ENCODE peak calls at places on chromosomes 4 and X, in nine cellular contexts. One of them, this sample, is unnamed.

GRCh38 chr4:54737421-54737820 is 79.7 kb downstream of the KIT start:
- DNase-seq in NB4: no peak
- DNase-seq in HepG2: no peak
- DNase-seq in body of pancreas: no peak
- DNase-seq in right lobe of liver: no peak
- DNase-seq in suprapubic skin: no peak
- DNase-seq in IMR-90: no peak
- DNase-seq in ovary: no peak
- DNase-seq in A549: no peak
- DNase-seq in this sample: no peak

GRCh38 chrX:81120270-81120935 is 81.3 kb downstream of the HMGN5 start:
- DNase-seq in right lobe of liver: no peak
- DNase-seq in ovary: no peak
- DNase-seq in A549: no peak
- DNase-seq in IMR-90: no peak
- DNase-seq in body of pancreas: no peak
- DNase-seq in suprapubic skin: no peak
- DNase-seq in HepG2: no peak
- DNase-seq in NB4: peak
- DNase-seq in this sample: no peak

GRCh38 chr4:70969076-70969475 is 24.4 kb upstream of the DCK start:
- DNase-seq in suprapubic skin: no peak
- DNase-seq in body of pancreas: no peak
- DNase-seq in right lobe of liver: no peak
- DNase-seq in HepG2: no peak
- DNase-seq in ovary: no peak
- DNase-seq in NB4: no peak
- DNase-seq in A549: no peak
- DNase-seq in IMR-90: no peak
- DNase-seq in this sample: no peak

GRCh38 chrX:132292753-132293152 is 73.5 kb upstream of the RAP2C start:
- DNase-seq in suprapubic skin: no peak
- DNase-seq in right lobe of liver: no peak
- DNase-seq in HepG2: peak
- DNase-seq in A549: peak
- DNase-seq in ovary: no peak
- DNase-seq in NB4: peak
- DNase-seq in IMR-90: peak
- DNase-seq in body of pancreas: peak
- DNase-seq in this sample: no peak

GRCh38 chr4:23818097-23818648 is 71.7 kb downstream of the PPARGC1A start:
- DNase-seq in A549: no peak
- DNase-seq in suprapubic skin: no peak
- DNase-seq in body of pancreas: no peak
- DNase-seq in NB4: no peak
- DNase-seq in right lobe of liver: no peak
- DNase-seq in ovary: no peak
- DNase-seq in HepG2: no peak
- DNase-seq in IMR-90: peak
- DNase-seq in this sample: no peak

GRCh38 chrX:133923113-133923512 is 62.3 kb downstream of the GPC3 start:
- DNase-seq in ovary: no peak
- DNase-seq in right lobe of liver: no peak
- DNase-seq in A549: no peak
- DNase-seq in NB4: peak
- DNase-seq in suprapubic skin: no peak
- DNase-seq in body of pancreas: no peak
- DNase-seq in HepG2: no peak
- DNase-seq in IMR-90: no peak
- DNase-seq in this sample: no peak

GRCh38 chr4:13953083-13953482 is 325.6 kb upstream of the BOD1L1 start:
- DNase-seq in right lobe of liver: no peak
- DNase-seq in body of pancreas: no peak
- DNase-seq in suprapubic skin: no peak
- DNase-seq in HepG2: no peak
- DNase-seq in NB4: no peak
- DNase-seq in ovary: no peak
- DNase-seq in A549: no peak
- DNase-seq in IMR-90: no peak
- DNase-seq in this sample: no peak

GRCh38 chr4:101689220-101689619 is 101.3 kb upstream of the BANK1 start:
- DNase-seq in body of pancreas: no peak
- DNase-seq in A549: no peak
- DNase-seq in HepG2: peak
- DNase-seq in NB4: no peak
- DNase-seq in right lobe of liver: no peak
- DNase-seq in ovary: no peak
- DNase-seq in IMR-90: no peak
- DNase-seq in suprapubic skin: no peak
- DNase-seq in this sample: no peak

GRCh38 chr4:40055873-40056721 is 553 bp upstream of the N4BP2 start:
- DNase-seq in A549: peak
- DNase-seq in HepG2: peak
- DNase-seq in right lobe of liver: peak
- DNase-seq in NB4: peak
- DNase-seq in ovary: peak
- DNase-seq in IMR-90: peak
- DNase-seq in suprapubic skin: peak
- DNase-seq in body of pancreas: peak
- DNase-seq in this sample: peak
- TF ChIP-seq POLR2A in A549: peak
- TF ChIP-seq POLR2A in HepG2: peak
- TF ChIP-seq POLR2A in right lobe of liver: peak
- TF ChIP-seq POLR2A in NB4: peak
- TF ChIP-seq POLR2A in ovary: no peak
- TF ChIP-seq POLR2A in IMR-90: peak
- TF ChIP-seq POLR2A in suprapubic skin: no peak
- TF ChIP-seq POLR2A in body of pancreas: peak
- TF ChIP-seq POLR2A in this sample: no peak

DNA sequence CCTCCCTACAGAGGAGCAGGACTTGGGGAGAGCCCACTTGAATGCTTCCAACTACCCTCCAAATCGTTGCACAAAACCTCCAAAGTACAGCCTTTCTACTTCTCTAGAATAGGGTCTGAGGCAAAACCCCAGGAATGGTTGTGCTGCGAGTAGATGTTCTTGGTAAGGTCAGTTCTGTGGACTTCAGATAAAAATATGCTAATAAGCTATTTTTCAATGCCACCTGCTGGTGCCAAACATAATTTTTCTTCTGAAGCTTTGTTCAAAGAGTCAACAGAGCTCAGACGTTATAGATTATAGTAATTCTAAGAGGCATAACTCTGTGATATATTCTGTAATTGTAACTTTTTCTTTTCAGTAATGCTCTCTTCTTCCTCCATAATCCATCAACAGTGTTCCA is 425.7 kb downstream of the GPAT3 start:
- DNase-seq in right lobe of liver: no peak
- DNase-seq in HepG2: no peak
- DNase-seq in NB4: peak
- DNase-seq in body of pancreas: no peak
- DNase-seq in suprapubic skin: no peak
- DNase-seq in ovary: no peak
- DNase-seq in A549: peak
- DNase-seq in IMR-90: peak
- DNase-seq in this sample: no peak
- TF ChIP-seq CTCF in right lobe of liver: no peak
- TF ChIP-seq CTCF in HepG2: no peak
- TF ChIP-seq CTCF in NB4: no peak
- TF ChIP-seq CTCF in body of pancreas: no peak
- TF ChIP-seq CTCF in suprapubic skin: no peak
- TF ChIP-seq CTCF in ovary: no peak
- TF ChIP-seq CTCF in A549: peak
- TF ChIP-seq CTCF in IMR-90: peak
- TF ChIP-seq CTCF in this sample: no peak

GRCh38 chrX:137562096-137562495 is 3.8 kb upstream of the ZIC3 start:
- DNase-seq in A549: no peak
- DNase-seq in NB4: no peak
- DNase-seq in HepG2: no peak
- DNase-seq in suprapubic skin: no peak
- DNase-seq in body of pancreas: no peak
- DNase-seq in ovary: no peak
- DNase-seq in IMR-90: no peak
- DNase-seq in right lobe of liver: no peak
- DNase-seq in this sample: no peak
- H3K4me3 ChIP-seq in A549: no peak
- H3K4me3 ChIP-seq in NB4: no peak
- H3K4me3 ChIP-seq in HepG2: no peak
- H3K4me3 ChIP-seq in suprapubic skin: no peak
- H3K4me3 ChIP-seq in body of pancreas: no peak
- H3K4me3 ChIP-seq in ovary: no peak
- H3K4me3 ChIP-seq in IMR-90: no peak
- H3K4me3 ChIP-seq in right lobe of liver: no peak
- H3K4me3 ChIP-seq in this sample: no peak

GRCh38 chr4:184472540-184473264 is 1.6 kb downstream of the IRF2 start:
- DNase-seq in body of pancreas: peak
- DNase-seq in HepG2: peak
- DNase-seq in ovary: peak
- DNase-seq in right lobe of liver: peak
- DNase-seq in suprapubic skin: peak
- DNase-seq in NB4: peak
- DNase-seq in A549: peak
- DNase-seq in IMR-90: peak
- DNase-seq in this sample: peak
- TF ChIP-seq POLR2A in body of pancreas: peak
- TF ChIP-seq POLR2A in HepG2: peak
- TF ChIP-seq POLR2A in ovary: no peak
- TF ChIP-seq POLR2A in right lobe of liver: peak
- TF ChIP-seq POLR2A in suprapubic skin: no peak
- TF ChIP-seq POLR2A in NB4: no peak
- TF ChIP-seq POLR2A in A549: peak
- TF ChIP-seq POLR2A in IMR-90: peak
- TF ChIP-seq POLR2A in this sample: no peak

GRCh38 chr4:146073517-146073916 is 102.0 kb upstream of the LSM6 start:
- DNase-seq in suprapubic skin: no peak
- DNase-seq in right lobe of liver: no peak
- DNase-seq in NB4: no peak
- DNase-seq in ovary: no peak
- DNase-seq in A549: no peak
- DNase-seq in HepG2: no peak
- DNase-seq in body of pancreas: no peak
- DNase-seq in IMR-90: no peak
- DNase-seq in this sample: no peak
- TF ChIP-seq CTCF in suprapubic skin: no peak
- TF ChIP-seq CTCF in right lobe of liver: no peak
- TF ChIP-seq CTCF in NB4: no peak
- TF ChIP-seq CTCF in ovary: no peak
- TF ChIP-seq CTCF in A549: no peak
- TF ChIP-seq CTCF in HepG2: no peak
- TF ChIP-seq CTCF in body of pancreas: no peak
- TF ChIP-seq CTCF in IMR-90: no peak
- TF ChIP-seq CTCF in this sample: no peak

GRCh38 chr4:69832326-69833030 is 27.5 kb downstream of the SULT1E1 start:
- DNase-seq in IMR-90: no peak
- DNase-seq in A549: peak
- DNase-seq in ovary: no peak
- DNase-seq in body of pancreas: peak
- DNase-seq in right lobe of liver: peak
- DNase-seq in NB4: no peak
- DNase-seq in HepG2: peak
- DNase-seq in suprapubic skin: no peak
- DNase-seq in this sample: no peak

GRCh38 chr4:69833251-69833650 is 26.7 kb downstream of the SULT1E1 start:
- DNase-seq in IMR-90: no peak
- DNase-seq in body of pancreas: no peak
- DNase-seq in NB4: no peak
- DNase-seq in A549: no peak
- DNase-seq in HepG2: no peak
- DNase-seq in ovary: no peak
- DNase-seq in suprapubic skin: no peak
- DNase-seq in right lobe of liver: no peak
- DNase-seq in this sample: no peak

GRCh38 chr4:69830529-69831269 is 29.2 kb downstream of the SULT1E1 start:
- DNase-seq in NB4: peak
- DNase-seq in right lobe of liver: peak
- DNase-seq in HepG2: peak
- DNase-seq in suprapubic skin: no peak
- DNase-seq in IMR-90: no peak
- DNase-seq in ovary: no peak
- DNase-seq in body of pancreas: peak
- DNase-seq in A549: peak
- DNase-seq in this sample: no peak

GRCh38 chr4:69831270-69831627 is 28.7 kb downstream of the SULT1E1 start:
- DNase-seq in HepG2: no peak
- DNase-seq in body of pancreas: no peak
- DNase-seq in ovary: no peak
- DNase-seq in A549: no peak
- DNase-seq in NB4: no peak
- DNase-seq in right lobe of liver: no peak
- DNase-seq in IMR-90: no peak
- DNase-seq in suprapubic skin: no peak
- DNase-seq in this sample: no peak

DNA sequence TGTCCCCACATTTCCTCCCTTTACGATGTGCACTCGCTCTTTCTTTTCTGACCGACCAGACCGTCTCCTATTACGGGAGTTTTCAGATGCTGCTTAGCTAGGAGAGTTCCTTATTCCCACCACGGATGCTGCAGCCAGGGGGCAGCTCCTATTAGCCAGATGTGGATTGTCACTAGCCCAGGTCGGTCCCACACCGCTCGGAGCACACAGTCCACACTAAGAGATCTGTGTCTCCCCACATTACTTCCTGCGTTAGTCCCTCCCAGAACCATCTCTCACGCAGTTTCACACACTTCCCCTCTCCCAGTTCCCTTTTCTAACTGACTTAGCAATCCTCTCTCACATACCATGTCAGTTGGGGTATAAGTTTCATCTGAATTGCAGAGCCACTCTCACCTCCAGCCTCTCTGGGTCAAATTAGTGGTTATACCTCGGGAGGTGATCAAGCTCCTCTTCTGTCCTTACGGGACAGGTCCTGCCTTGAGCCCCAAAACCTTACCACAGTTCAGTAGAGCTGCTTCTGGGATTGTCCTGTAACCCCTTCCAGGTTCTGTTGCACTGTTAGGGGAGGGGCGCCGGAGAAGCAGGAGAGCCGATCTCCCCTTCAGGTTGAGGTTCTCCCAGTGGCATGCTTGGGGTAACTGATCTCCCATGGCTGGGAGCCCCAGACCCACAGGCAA is 28.2 kb downstream of the SULT1E1 start:
- DNase-seq in A549: no peak
- DNase-seq in ovary: no peak
- DNase-seq in suprapubic skin: no peak
- DNase-seq in IMR-90: no peak
- DNase-seq in right lobe of liver: peak
- DNase-seq in body of pancreas: no peak
- DNase-seq in HepG2: peak
- DNase-seq in NB4: peak
- DNase-seq in this sample: no peak
- H3K4me3 ChIP-seq in A549: no peak
- H3K4me3 ChIP-seq in ovary: no peak
- H3K4me3 ChIP-seq in suprapubic skin: no peak
- H3K4me3 ChIP-seq in IMR-90: no peak
- H3K4me3 ChIP-seq in right lobe of liver: no peak
- H3K4me3 ChIP-seq in body of pancreas: no peak
- H3K4me3 ChIP-seq in HepG2: no peak
- H3K4me3 ChIP-seq in NB4: no peak
- H3K4me3 ChIP-seq in this sample: no peak

DNA sequence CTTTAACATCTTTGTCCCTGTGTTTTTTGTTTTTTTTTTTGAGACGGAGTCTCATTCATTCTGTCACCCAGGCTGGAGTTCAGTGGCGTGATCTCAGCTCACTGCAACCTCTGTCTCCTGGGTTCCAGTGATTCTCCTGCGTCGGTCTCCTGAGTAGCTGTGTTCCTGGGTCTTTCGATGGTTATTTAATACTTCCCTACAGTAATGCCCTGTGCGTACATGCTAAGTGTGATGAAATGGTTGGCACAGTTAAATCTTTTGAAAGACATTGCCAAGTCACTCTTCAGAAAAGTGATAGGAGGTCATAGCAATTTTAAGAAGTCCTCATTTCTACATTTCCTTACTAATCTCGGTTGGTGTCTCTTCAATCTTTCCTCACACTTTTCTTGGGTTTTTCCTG is 14.4 kb downstream of the HTT-AS start:
- DNase-seq in HepG2: no peak
- DNase-seq in body of pancreas: no peak
- DNase-seq in ovary: no peak
- DNase-seq in NB4: no peak
- DNase-seq in A549: no peak
- DNase-seq in IMR-90: no peak
- DNase-seq in right lobe of liver: no peak
- DNase-seq in suprapubic skin: no peak
- DNase-seq in this sample: no peak
- TF ChIP-seq POLR2A in HepG2: no peak
- TF ChIP-seq POLR2A in body of pancreas: no peak
- TF ChIP-seq POLR2A in ovary: no peak
- TF ChIP-seq POLR2A in NB4: no peak
- TF ChIP-seq POLR2A in A549: no peak
- TF ChIP-seq POLR2A in IMR-90: no peak
- TF ChIP-seq POLR2A in right lobe of liver: no peak
- TF ChIP-seq POLR2A in suprapubic skin: no peak
- TF ChIP-seq POLR2A in this sample: no peak

This sample was measured in lower leg skin.